ENCODE peak calls at places on chromosomes 13 and 19, in seven cellular contexts. G, M, U, J, C, L and Y are unnamed samples.

GRCh38 chr13:91270031-91270430 is 77.5 kb upstream of the MIR17HG start:
- DNase-seq in G (no peak), M (no peak), U (no peak), J (no peak), C (no peak), L (no peak), Y (no peak)

GRCh38 chr19:10363789-10364281 is 16.5 kb downstream of the TYK2 start:
- DNase-seq in G (no peak), M (no peak), U (peak), J (no peak), C (no peak), L (no peak), Y (no peak)

GRCh38 chr13:52428295-52428694 is 22.1 kb downstream of the VPS36 start:
- DNase-seq in G (no peak), M (no peak), U (no peak), J (no peak), C (no peak), L (no peak), Y (no peak)

GRCh38 chr19:49515767-49516166 is 3.3 kb downstream of the FCGRT start:
- DNase-seq in G (no peak), M (peak), U (peak), J (no peak), C (peak), L (no peak), Y (no peak)

GRCh38 chr13:91741925-91742324 is 343.5 kb downstream of the GPC5 start:
- DNase-seq in G (no peak), M (no peak), U (no peak), J (no peak), C (no peak), L (no peak), Y (no peak)

GRCh38 chr13:97434417-97435296 is 688 bp downstream of the RAP2A start:
- DNase-seq in G (peak), M (peak), U (peak), J (no peak), C (peak), L (peak), Y (peak)

GRCh38 chr19:43148233-43148632 is 38.1 kb downstream of the PSG5 start:
- DNase-seq in G (no peak), M (no peak), U (no peak), J (peak), C (no peak), L (no peak), Y (no peak)

GRCh38 chr13:50644081-50644871 is 199.2 kb downstream of the DLEU7 start:
- DNase-seq in G (no peak), M (no peak), U (no peak), J (no peak), C (no peak), L (no peak), Y (no peak)

GRCh38 chr19:43552616-43553015 is 19.6 kb downstream of the ZNF575 start:
- DNase-seq in G (no peak), M (peak), U (no peak), J (no peak), C (no peak), L (no peak), Y (no peak)

GRCh38 chr13:106133025-106133424 is 402.4 kb downstream of the EFNB2 start:
- DNase-seq in G (no peak), M (no peak), U (no peak), J (peak), C (no peak), L (no peak), Y (no peak)

GRCh38 chr19:18143902-18144301 is 9.1 kb upstream of the PIK3R2 start:
- DNase-seq in G (no peak), M (no peak), U (no peak), J (no peak), C (no peak), L (no peak), Y (no peak)

GRCh38 chr13:21974741-21975140 is 303.9 kb downstream of the FGF9 start:
- DNase-seq in G (no peak), M (no peak), U (no peak), J (no peak), C (no peak), L (no peak), Y (no peak)

GRCh38 chr13:96849091-96849490 is 145.2 kb downstream of the OXGR1 start:
- DNase-seq in G (no peak), M (no peak), U (no peak), J (no peak), C (no peak), L (no peak), Y (no peak)

GRCh38 chr13:29508130-29508873 is 87.2 kb downstream of the SLC7A1 start:
- DNase-seq in G (peak), M (peak), U (peak), J (peak), C (peak), L (peak), Y (peak)

GRCh38 chr19:36160821-36161596 is 8.8 kb upstream of the COX7A1 start:
- DNase-seq in G (no peak), M (no peak), U (no peak), J (no peak), C (no peak), L (no peak), Y (no peak)

GRCh38 chr19:4581381-4582111 is 22.1 kb upstream of the SEMA6B start:
- DNase-seq in G (peak), M (no peak), U (peak), J (no peak), C (no peak), L (peak), Y (no peak)

GRCh38 chr13:21033866-21034601 is 27.4 kb downstream of the LATS2 start:
- DNase-seq in G (no peak), M (no peak), U (peak), J (no peak), C (no peak), L (no peak), Y (no peak)

GRCh38 chr13:35309711-35310110 is 166.8 kb downstream of the MAB21L1 start:
- DNase-seq in G (no peak), M (no peak), U (no peak), J (no peak), C (no peak), L (no peak), Y (no peak)

GRCh38 chr13:114173753-114174152 is 5.3 kb upstream of the CFAP97D2 start:
- DNase-seq in G (no peak), M (no peak), U (no peak), J (no peak), C (no peak), L (no peak), Y (no peak)

GRCh38 chr19:17243854-17244617 is 1.7 kb downstream of the NR2F6 start:
- DNase-seq in G (no peak), M (peak), U (no peak), J (no peak), C (peak), L (peak), Y (no peak)

GRCh38 chr19:17380426-17381138 is 3.4 kb upstream of the PLVAP start:
- DNase-seq in G (no peak), M (no peak), U (no peak), J (no peak), C (no peak), L (no peak), Y (no peak)

GRCh38 chr13:50403311-50403710 is 388.1 kb downstream of the KCNRG start:
- DNase-seq in G (no peak), M (no peak), U (no peak), J (no peak), C (no peak), L (no peak), Y (no peak)

GRCh38 chr13:42354246-42355117 is 82.5 kb downstream of the AKAP11 start:
- DNase-seq in G (peak), M (no peak), U (no peak), J (no peak), C (no peak), L (peak), Y (no peak)

GRCh38 chr13:98280176-98280510 is 103.1 kb upstream of the RNF113B start:
- DNase-seq in G (no peak), M (no peak), U (no peak), J (no peak), C (no peak), L (no peak), Y (no peak)

GRCh38 chr19:47095707-47096704 is 17.6 kb downstream of the ZC3H4 start:
- DNase-seq in G (no peak), M (peak), U (peak), J (peak), C (peak), L (no peak), Y (no peak)

GRCh38 chr19:44367024-44367423 is 10.5 kb upstream of the ZNF112 start:
- DNase-seq in G (no peak), M (no peak), U (no peak), J (no peak), C (no peak), L (no peak), Y (no peak)

GRCh38 chr19:55602104-55603001 is 2.3 kb downstream of the ZNF524 start:
- DNase-seq in G (no peak), M (no peak), U (no peak), J (no peak), C (peak), L (no peak), Y (no peak)

GRCh38 chr13:25281193-25281936 is 5.9 kb downstream of the MTMR6 start:
- DNase-seq in G (peak), M (no peak), U (no peak), J (no peak), C (no peak), L (no peak), Y (no peak)

GRCh38 chr19:49057636-49058234 is at the start of gene CGB7:
- DNase-seq in G (no peak), M (peak), U (no peak), J (no peak), C (peak), L (peak), Y (peak)

GRCh38 chr13:44976196-44976595 is 13.1 kb downstream of the NUFIP1 start:
- DNase-seq in G (no peak), M (no peak), U (no peak), J (no peak), C (no peak), L (no peak), Y (no peak)

GRCh38 chr19:45863335-45863839 is 440 bp upstream of the SYMPK start:
- DNase-seq in G (no peak), M (no peak), U (no peak), J (no peak), C (no peak), L (no peak), Y (no peak)

GRCh38 chr13:86758116-86758515 is 913.1 kb upstream of the SLITRK5 start:
- DNase-seq in G (no peak), M (no peak), U (no peak), J (no peak), C (no peak), L (no peak), Y (no peak)

GRCh38 chr13:93932901-93933300 is 546.6 kb downstream of the DCT start:
- DNase-seq in G (no peak), M (no peak), U (no peak), J (no peak), C (no peak), L (no peak), Y (no peak)

GRCh38 chr13:99992376-99992775 is 10.8 kb downstream of the ZIC2 start:
- DNase-seq in G (no peak), M (no peak), U (peak), J (no peak), C (no peak), L (no peak), Y (no peak)

GRCh38 chr13:77751513-77752456 is 54.3 kb downstream of the SLAIN1 start:
- DNase-seq in G (no peak), M (no peak), U (peak), J (no peak), C (peak), L (peak), Y (no peak)

GRCh38 chr19:3580156-3580955 is 4.9 kb upstream of the GIPC3 start:
- DNase-seq in G (no peak), M (no peak), U (no peak), J (peak), C (no peak), L (no peak), Y (no peak)

GRCh38 chr13:51821666-51822065 is 17.7 kb upstream of the DHRS12 start:
- DNase-seq in G (no peak), M (no peak), U (peak), J (no peak), C (no peak), L (no peak), Y (no peak)

GRCh38 chr13:26272621-26273020 is 18.7 kb downstream of the CDK8 start:
- DNase-seq in G (no peak), M (no peak), U (no peak), J (no peak), C (no peak), L (no peak), Y (no peak)

GRCh38 chr13:33262554-33262953 is 23.0 kb downstream of the STARD13 start:
- DNase-seq in G (no peak), M (no peak), U (no peak), J (no peak), C (no peak), L (no peak), Y (no peak)

GRCh38 chr13:33262997-33263396 is 22.6 kb downstream of the STARD13 start:
- DNase-seq in G (no peak), M (no peak), U (peak), J (no peak), C (no peak), L (no peak), Y (no peak)

GRCh38 chr13:33261426-33262068 is 24.0 kb downstream of the STARD13 start:
- DNase-seq in G (no peak), M (no peak), U (no peak), J (no peak), C (no peak), L (no peak), Y (no peak)

GRCh38 chr13:33263484-33263883 is 22.1 kb downstream of the STARD13 start:
- DNase-seq in G (no peak), M (no peak), U (no peak), J (no peak), C (no peak), L (no peak), Y (no peak)

GRCh38 chr13:33262069-33262487 is 23.5 kb downstream of the STARD13 start:
- DNase-seq in G (no peak), M (peak), U (no peak), J (no peak), C (no peak), L (no peak), Y (no peak)
- TF ChIP-seq CTCF in G (no peak), M (no peak), U (no peak), J (no peak), C (no peak), L (no peak), Y (no peak)

GRCh38 chr13:102152790-102153189 is 249.1 kb downstream of the FGF14 start:
- DNase-seq in G (no peak), M (no peak), U (no peak), J (no peak), C (no peak), L (no peak), Y (no peak)
- TF ChIP-seq CTCF in G (no peak), M (no peak), U (no peak), J (no peak), C (no peak), L (no peak), Y (no peak)

DNA sequence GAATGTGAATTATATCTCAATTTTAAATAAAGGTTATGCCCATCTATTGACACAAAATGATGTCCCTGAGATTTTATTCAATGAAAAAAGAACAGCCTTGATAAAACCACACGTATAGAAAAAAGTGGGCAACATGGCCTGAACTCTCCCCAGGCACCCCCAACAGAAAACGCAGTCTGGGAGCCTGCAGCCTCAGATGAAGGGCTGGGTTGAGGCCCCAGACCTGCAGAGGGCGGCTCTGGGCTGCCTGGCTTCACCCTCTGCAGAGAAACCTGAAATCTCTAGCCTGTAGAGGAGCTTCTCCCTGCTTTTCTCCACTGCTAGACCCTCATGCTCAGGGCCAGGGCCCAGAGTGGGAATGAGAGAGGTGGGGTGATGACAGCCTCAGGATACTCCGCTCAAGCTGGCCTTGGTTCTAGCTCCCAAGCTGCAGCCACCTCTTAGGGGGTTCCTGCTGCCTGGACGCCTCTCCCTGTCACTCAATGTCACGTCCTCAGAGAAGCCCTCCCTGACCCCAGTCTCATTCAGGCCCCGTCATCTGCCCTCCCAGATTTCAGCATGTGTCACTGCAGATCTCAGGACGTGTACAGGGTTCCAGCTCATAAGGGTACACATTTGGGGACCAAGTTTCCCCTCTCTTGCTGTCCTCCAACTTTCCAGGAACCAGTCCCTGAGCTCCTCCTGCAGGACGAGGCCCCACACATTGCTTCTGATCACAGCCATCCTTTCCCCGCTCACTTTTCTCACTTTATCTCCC is 1.8 kb downstream of the MBD3 start:
- DNase-seq in G (peak), M (no peak), U (peak), J (no peak), C (no peak), L (peak), Y (no peak)
- TF ChIP-seq CTCF in G (peak), M (no peak), U (peak), J (peak), C (no peak), L (peak), Y (no peak)

DNA sequence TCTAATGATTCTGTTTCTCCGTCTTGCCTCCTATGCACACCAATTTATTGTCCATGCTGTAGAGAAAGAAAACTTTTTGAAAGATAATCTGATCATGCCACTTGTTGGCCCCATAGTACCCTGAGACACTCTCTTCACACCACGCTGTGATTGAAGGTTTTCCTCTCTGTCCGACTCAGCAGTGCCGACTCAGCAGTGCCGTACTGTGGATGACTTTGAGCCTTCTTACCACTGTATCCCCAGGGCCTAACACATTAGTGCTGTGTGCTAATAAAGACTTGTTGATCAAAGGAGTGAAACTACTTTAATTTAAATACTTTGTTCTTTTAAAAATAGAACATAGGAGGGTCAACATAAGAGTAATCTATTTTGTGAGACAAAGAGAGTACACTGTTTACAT is 429.6 kb downstream of the KLF12 start:
- DNase-seq in G (no peak), M (no peak), U (no peak), J (no peak), C (no peak), L (no peak), Y (no peak)
- TF ChIP-seq CTCF in G (no peak), M (no peak), U (no peak), J (no peak), C (no peak), L (no peak), Y (no peak)

GRCh38 chr13:109123971-109124370 is 494.6 kb downstream of the MYO16 start:
- DNase-seq in G (no peak), M (no peak), U (peak), J (no peak), C (no peak), L (peak), Y (no peak)
- TF ChIP-seq CTCF in G (no peak), M (no peak), U (peak), J (no peak), C (no peak), L (no peak), Y (no peak)

DNA sequence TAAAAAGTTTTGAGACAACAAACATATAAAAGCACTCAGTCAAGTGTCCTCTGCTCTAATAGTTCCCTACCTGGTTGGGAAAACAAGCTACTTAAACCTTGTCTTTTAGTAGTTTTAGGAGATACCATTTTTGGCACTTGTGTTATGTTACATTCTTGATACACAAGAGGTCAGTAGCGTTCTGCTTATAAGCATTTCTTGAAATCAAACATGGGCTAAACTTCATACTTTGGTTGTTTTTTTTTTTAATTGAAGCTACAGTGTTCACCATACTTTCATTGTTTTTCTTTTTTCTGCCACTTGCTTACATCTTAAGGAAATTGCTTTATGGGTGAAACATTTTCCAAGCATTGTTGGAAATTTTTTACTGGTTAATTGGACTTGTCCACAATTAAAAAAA is 12.9 kb downstream of the NHLRC3 start:
- DNase-seq in G (no peak), M (no peak), U (peak), J (peak), C (no peak), L (peak), Y (no peak)
- TF ChIP-seq CTCF in G (peak), M (peak), U (no peak), J (peak), C (peak), L (peak), Y (no peak)

GRCh38 chr13:37427843-37428494 is 170.6 kb downstream of the POSTN start:
- DNase-seq in G (no peak), M (no peak), U (no peak), J (no peak), C (no peak), L (peak), Y (no peak)
- TF ChIP-seq CTCF in G (no peak), M (no peak), U (no peak), J (no peak), C (no peak), L (no peak), Y (no peak)

GRCh38 chr19:33350538-33351309 is 22.8 kb upstream of the CEBPG start:
- DNase-seq in G (no peak), M (no peak), U (no peak), J (peak), C (no peak), L (no peak), Y (no peak)
- TF ChIP-seq CTCF in G (no peak), M (no peak), U (no peak), J (no peak), C (no peak), L (no peak), Y (no peak)

GRCh38 chr19:23437901-23438300 is 42.6 kb upstream of the ZNF91 start:
- DNase-seq in G (no peak), M (no peak), U (no peak), J (no peak), C (no peak), L (no peak), Y (no peak)

GRCh38 chr19:23440207-23440606 is 44.9 kb upstream of the ZNF91 start:
- DNase-seq in G (no peak), M (no peak), U (peak), J (no peak), C (no peak), L (no peak), Y (no peak)

GRCh38 chr19:23440791-23441190 is 45.5 kb upstream of the ZNF91 start:
- DNase-seq in G (peak), M (no peak), U (peak), J (no peak), C (no peak), L (no peak), Y (no peak)

GRCh38 chr19:23436944-23437343 is 41.7 kb upstream of the ZNF91 start:
- DNase-seq in G (no peak), M (no peak), U (peak), J (no peak), C (no peak), L (no peak), Y (no peak)

DNA sequence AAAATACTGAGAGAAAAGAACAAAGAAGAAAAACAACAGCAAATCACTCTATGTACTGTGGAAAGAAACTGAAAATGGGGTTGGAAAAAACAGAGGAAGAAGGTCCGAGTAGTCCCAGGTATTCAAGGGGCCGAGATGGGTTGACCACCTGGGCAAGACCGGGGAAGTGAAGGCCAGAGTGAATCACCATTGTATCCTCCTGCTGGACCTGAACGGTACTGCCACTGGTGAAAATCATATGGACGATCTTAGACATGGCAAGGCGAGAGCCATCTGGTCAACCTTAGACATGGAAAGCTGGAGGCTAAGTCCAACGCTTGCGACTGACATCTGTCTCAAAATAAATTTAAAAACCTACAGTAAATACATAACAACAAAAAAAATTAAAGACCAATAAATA is 44.4 kb upstream of the ZNF91 start:
- DNase-seq in G (no peak), M (no peak), U (peak), J (no peak), C (no peak), L (no peak), Y (no peak)
- TF ChIP-seq CTCF in G (peak), M (no peak), U (peak), J (peak), C (no peak), L (no peak), Y (no peak)